ENCODE peak calls at places on chromosomes 16 and 17, in eight cellular contexts. L is PC-3, K is sigmoid colon, S is tibial artery, Y is heart right ventricle, A is pancreas, V is HCT116, G is RWPE2. Z is an unnamed sample.

GRCh38 chr16:62665269-62665668 is 629.0 kb upstream of the CDH8 start:
- DNase-seq in K (no peak), Y (no peak), L (no peak), G (no peak), S (no peak), A (no peak), V (no peak), Z (no peak)

GRCh38 chr16:31486036-31486435 is 3.1 kb downstream of the SLC5A2 start:
- DNase-seq in A (no peak), S (no peak), Y (no peak), L (no peak), V (no peak), G (no peak), K (no peak), Z (no peak)

GRCh38 chr16:79267781-79268180 is 332.8 kb downstream of the MAF start:
- DNase-seq in Y (no peak), S (no peak), G (no peak), V (no peak), K (no peak), A (no peak), L (no peak), Z (no peak)

GRCh38 chr16:83520596-83520995 is 287.2 kb upstream of the HSBP1 start:
- DNase-seq in K (no peak), S (no peak), A (no peak), L (no peak), Y (no peak), G (no peak), V (no peak), Z (no peak)

GRCh38 chr16:88649924-88650748 is 717 bp downstream of the CYBA start:
- DNase-seq in S (peak; percentile 71), L (no peak), Y (no peak), G (no peak), A (peak; percentile 67), V (no peak), K (no peak), Z (peak; percentile 84)

GRCh38 chr17:41648411-41649195 is 24.2 kb upstream of the KRT17 start:
- DNase-seq in G (no peak), L (peak; percentile 78), K (peak; percentile 92), S (peak; percentile 91), A (peak; percentile 97), V (peak; percentile 77), Y (peak; percentile 84), Z (peak; percentile 94)

GRCh38 chr17:37067555-37068111 is 118.9 kb downstream of the AATF start:
- DNase-seq in S (no peak), A (peak; percentile 62), V (peak; percentile 69), G (no peak), K (peak; percentile 69), L (peak; percentile 87), Y (no peak), Z (no peak)

GRCh38 chr17:46848534-46848933 is 2.8 kb upstream of the WNT9B start:
- DNase-seq in K (no peak), Y (no peak), S (no peak), V (no peak), A (no peak), L (no peak), G (no peak), Z (no peak)

GRCh38 chr16:27463741-27464662 is 62.0 kb downstream of the IL21R start:
- DNase-seq in V (no peak), G (no peak), A (peak; percentile 46), L (no peak), S (no peak), Y (no peak), K (no peak), Z (no peak)

GRCh38 chr17:40818343-40818732 is 4.1 kb downstream of the KRT10 start:
- DNase-seq in Y (no peak), K (no peak), S (no peak), L (no peak), G (no peak), V (no peak), A (no peak), Z (no peak)

GRCh38 chr17:61240851-61241468 is 158.7 kb upstream of the TBX2 start:
- DNase-seq in A (no peak), V (no peak), L (no peak), G (no peak), S (no peak), Y (no peak), K (no peak), Z (no peak)

GRCh38 chr17:55547027-55547670 is 35.9 kb upstream of the SMIM36 start:
- DNase-seq in G (no peak), A (no peak), Y (no peak), V (no peak), L (no peak), S (no peak), K (no peak), Z (no peak)

GRCh38 chr17:59783221-59784016 is 76.0 kb downstream of the VMP1 start:
- DNase-seq in A (no peak), K (no peak), S (no peak), Y (no peak), V (peak; percentile 80), G (no peak), L (peak; percentile 74), Z (no peak)

GRCh38 chr16:3842994-3843393 is 37.5 kb downstream of the CREBBP start:
- DNase-seq in Y (no peak), S (peak; percentile 74), A (no peak), V (no peak), L (no peak), K (peak; percentile 72), G (no peak), Z (no peak)

GRCh38 chr17:51814521-51814920 is 344.0 kb downstream of the CA10 start:
- DNase-seq in A (no peak), G (no peak), Y (no peak), L (peak; percentile 71), V (no peak), K (no peak), S (no peak), Z (no peak)

GRCh38 chr17:15441315-15441714 is 26.1 kb downstream of the CDRT4 start:
- DNase-seq in K (peak; percentile 2), L (no peak), A (no peak), Y (no peak), V (no peak), S (peak; percentile 3), G (no peak), Z (no peak)

GRCh38 chr17:68794636-68795503 is 160.3 kb downstream of the ABCA8 start:
- DNase-seq in V (no peak), A (no peak), K (no peak), S (no peak), L (peak; percentile 57), G (no peak), Y (peak; percentile 53), Z (no peak)

GRCh38 chr17:5702951-5703510 is 118.7 kb upstream of the NLRP1 start:
- DNase-seq in A (no peak), S (no peak), G (no peak), L (no peak), K (no peak), V (no peak), Y (no peak), Z (no peak)

GRCh38 chr17:5260542-5260941 is 21.5 kb upstream of the RABEP1 start:
- DNase-seq in Y (no peak), S (no peak), G (no peak), A (no peak), K (no peak), V (no peak), L (peak; percentile 91), Z (no peak)

GRCh38 chr17:8176197-8176940 is at the start of gene TMEM107:
- DNase-seq in L (peak; percentile 83), V (peak; percentile 74), Y (peak; percentile 90), G (peak; percentile 91), S (peak; percentile 92), A (peak; percentile 90), K (peak; percentile 94), Z (peak; percentile 94)

GRCh38 chr17:49646391-49647255 is 31.3 kb downstream of the SPOP start:
- DNase-seq in K (peak; percentile 77), V (peak; percentile 68), S (peak; percentile 84), G (peak; percentile 78), L (peak; percentile 88), Y (no peak), A (no peak), Z (no peak)

GRCh38 chr16:69315486-69316311 is 4.5 kb downstream of the VPS4A start:
- DNase-seq in L (no peak), K (peak; percentile 44), Y (no peak), V (no peak), G (no peak), A (no peak), S (no peak), Z (no peak)

GRCh38 chr16:72895951-72896350 is 152.0 kb downstream of the ZFHX3 start:
- DNase-seq in K (peak; percentile 46), S (peak; percentile 68), V (no peak), L (no peak), Y (no peak), G (no peak), A (no peak), Z (no peak)

GRCh38 chr16:11254913-11255736 is 879 bp downstream of the SOCS1 start:
- DNase-seq in K (peak; percentile 74), S (peak; percentile 74), A (peak; percentile 71), Y (no peak), V (no peak), G (no peak), L (peak; percentile 52), Z (peak; percentile 80)
- TF ChIP-seq CTCF in K (no peak), S (peak; percentile 14), A (no peak), Y (peak; percentile 19), V (no peak), G (no peak), L (no peak), Z (no peak)

GRCh38 chr17:82820278-82821251 is 19.3 kb downstream of the ZNF750 start:
- DNase-seq in V (no peak), A (no peak), G (no peak), K (no peak), Y (no peak), S (no peak), L (no peak), Z (no peak)
- H3K4me1 ChIP-seq in V (no peaks in the 10 kb centered on the region), A (no peaks in the 10 kb centered on the region), G (no peaks in the 10 kb centered on the region), K (no peaks in the 10 kb centered on the region), Y (no peaks in the 10 kb centered on the region), S (no peaks in the 10 kb centered on the region), L (no peaks in the 10 kb centered on the region), Z (no peaks in the 10 kb centered on the region)

GRCh38 chr17:75654176-75654575 is 12.8 kb downstream of the RECQL5 start:
- DNase-seq in Y (no peak), A (no peak), S (peak; percentile 11), K (peak; percentile 28), G (no peak), V (no peak), L (peak; percentile 64), Z (no peak)
- TF ChIP-seq CTCF in Y (no peak), A (no peak), S (no peak), K (no peak), G (peak; percentile 43), V (peak; percentile 76), L (peak; percentile 82), Z (no peak)

DNA sequence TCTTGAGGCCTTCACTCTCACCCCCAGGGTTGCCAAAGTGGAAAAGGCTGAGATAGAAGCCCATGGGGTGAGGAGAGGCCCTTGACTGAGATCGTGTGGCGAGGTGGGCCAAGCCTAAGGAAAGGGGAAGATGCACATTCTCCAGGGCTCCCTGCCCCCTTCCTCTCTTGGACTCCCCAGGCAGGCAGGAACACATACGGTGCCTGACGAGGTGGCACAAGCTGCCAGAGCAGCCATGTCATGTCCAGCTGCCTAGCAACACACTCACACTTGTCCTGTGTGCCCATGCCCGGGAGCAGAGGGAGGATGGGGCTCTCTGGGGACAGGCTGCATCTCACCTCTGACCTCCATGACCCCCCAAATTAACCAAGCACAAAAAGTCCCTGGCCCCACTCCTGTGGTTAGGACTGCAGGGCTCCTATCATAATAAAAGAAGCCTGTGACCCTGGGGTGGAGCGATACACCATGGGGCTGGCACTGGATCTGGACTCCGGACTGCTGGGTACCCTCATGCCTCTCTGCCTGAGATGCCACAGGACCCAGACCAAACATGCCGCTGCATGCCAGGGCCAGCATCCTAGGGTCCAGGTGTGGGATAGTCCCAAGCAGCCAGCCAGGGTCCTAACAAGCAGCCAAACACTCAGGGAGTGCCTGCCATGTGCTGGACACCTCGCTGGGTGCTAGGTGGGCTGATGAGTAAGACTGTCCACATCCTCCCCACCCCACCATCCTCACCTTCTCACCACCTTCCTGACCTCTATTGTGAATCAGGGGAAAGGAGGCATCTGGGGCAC is 2.6 kb downstream of the GIT1 start:
- DNase-seq in S (no peak), A (no peak), Y (peak; percentile 9), G (no peak), L (no peak), K (no peak), V (no peak), Z (no peak)
- H3K4me1 ChIP-seq in S (peaks cover 67% of the 10 kb centered on the region), A (peaks cover 11% of the 10 kb centered on the region), Y (peaks cover 22% of the 10 kb centered on the region), G (peaks cover 58% of the 10 kb centered on the region), L (peaks cover 22% of the 10 kb centered on the region), K (no peaks in the 10 kb centered on the region), V (peaks cover 61% of the 10 kb centered on the region), Z (peaks cover 49% of the 10 kb centered on the region)